ENCODE peak calls at places on chromosome 10, in ten cellular contexts. One of them, this sample, is unnamed.

GRCh38 chr10:121484401-121484800 is 113.8 kb downstream of the FGFR2 start:
- DNase-seq in upper lobe of left lung: no peak
- DNase-seq in tibial nerve: no peak
- DNase-seq in uterus: no peak
- DNase-seq in IMR-90: no peak
- DNase-seq in A549: no peak
- DNase-seq in right lobe of liver: no peak
- DNase-seq in HCT116: no peak
- DNase-seq in adrenal gland: no peak
- DNase-seq in transverse colon: no peak
- DNase-seq in this sample: no peak

GRCh38 chr10:72875250-72876055 is 18.1 kb upstream of the OIT3 start:
- DNase-seq in upper lobe of left lung: no peak
- DNase-seq in tibial nerve: no peak
- DNase-seq in uterus: no peak
- DNase-seq in IMR-90: peak; percentile 43
- DNase-seq in A549: peak; percentile 49
- DNase-seq in right lobe of liver: no peak
- DNase-seq in HCT116: peak; percentile 12
- DNase-seq in adrenal gland: no peak
- DNase-seq in transverse colon: no peak
- DNase-seq in this sample: no peak

GRCh38 chr10:125816548-125816947 is 6.5 kb downstream of the UROS start:
- DNase-seq in upper lobe of left lung: no peak
- DNase-seq in tibial nerve: no peak
- DNase-seq in uterus: no peak
- DNase-seq in IMR-90: no peak
- DNase-seq in A549: no peak
- DNase-seq in right lobe of liver: no peak
- DNase-seq in HCT116: no peak
- DNase-seq in adrenal gland: no peak
- DNase-seq in transverse colon: no peak
- DNase-seq in this sample: no peak

GRCh38 chr10:80520661-80521488 is 16.8 kb upstream of the SH2D4B start:
- DNase-seq in upper lobe of left lung: no peak
- DNase-seq in tibial nerve: no peak
- DNase-seq in uterus: no peak
- DNase-seq in IMR-90: no peak
- DNase-seq in A549: no peak
- DNase-seq in right lobe of liver: peak; percentile 42
- DNase-seq in HCT116: no peak
- DNase-seq in adrenal gland: no peak
- DNase-seq in transverse colon: no peak
- DNase-seq in this sample: no peak

GRCh38 chr10:69843923-69844322 is 42.2 kb downstream of the COL13A1 start:
- DNase-seq in upper lobe of left lung: no peak
- DNase-seq in tibial nerve: no peak
- DNase-seq in uterus: no peak
- DNase-seq in IMR-90: no peak
- DNase-seq in A549: no peak
- DNase-seq in right lobe of liver: no peak
- DNase-seq in HCT116: no peak
- DNase-seq in adrenal gland: no peak
- DNase-seq in transverse colon: no peak
- DNase-seq in this sample: no peak

GRCh38 chr10:19815478-19816419 is 483 bp upstream of the PLXDC2 start:
- DNase-seq in upper lobe of left lung: peak; percentile 91
- DNase-seq in tibial nerve: peak; percentile 40
- DNase-seq in uterus: peak; percentile 86
- DNase-seq in IMR-90: peak; percentile 56
- DNase-seq in A549: peak; percentile 13
- DNase-seq in right lobe of liver: peak; percentile 70
- DNase-seq in HCT116: no peak
- DNase-seq in adrenal gland: peak; percentile 90
- DNase-seq in transverse colon: peak; percentile 78
- DNase-seq in this sample: no peak

GRCh38 chr10:63166742-63167258 is 33.7 kb downstream of the NRBF2 start:
- DNase-seq in upper lobe of left lung: no peak
- DNase-seq in tibial nerve: no peak
- DNase-seq in uterus: peak; percentile 46
- DNase-seq in IMR-90: peak; percentile 85
- DNase-seq in A549: peak; percentile 84
- DNase-seq in right lobe of liver: no peak
- DNase-seq in HCT116: peak; percentile 64
- DNase-seq in adrenal gland: no peak
- DNase-seq in transverse colon: no peak
- DNase-seq in this sample: no peak

GRCh38 chr10:46091080-46091833 is 45.2 kb upstream of the MSMB start:
- DNase-seq in upper lobe of left lung: peak; percentile 31
- DNase-seq in tibial nerve: no peak
- DNase-seq in uterus: no peak
- DNase-seq in IMR-90: no peak
- DNase-seq in A549: no peak
- DNase-seq in right lobe of liver: no peak
- DNase-seq in HCT116: no peak
- DNase-seq in adrenal gland: no peak
- DNase-seq in transverse colon: no peak
- DNase-seq in this sample: no peak

GRCh38 chr10:70783056-70783684 is 2.0 kb downstream of the TBATA start:
- DNase-seq in upper lobe of left lung: no peak
- DNase-seq in tibial nerve: no peak
- DNase-seq in uterus: no peak
- DNase-seq in IMR-90: no peak
- DNase-seq in A549: no peak
- DNase-seq in right lobe of liver: no peak
- DNase-seq in HCT116: no peak
- DNase-seq in adrenal gland: no peak
- DNase-seq in transverse colon: no peak
- DNase-seq in this sample: no peak

GRCh38 chr10:47278152-47278473 is 21.9 kb upstream of the GDF10 start:
- DNase-seq in upper lobe of left lung: peak; percentile 62
- DNase-seq in tibial nerve: no peak
- DNase-seq in uterus: no peak
- DNase-seq in IMR-90: no peak
- DNase-seq in A549: no peak
- DNase-seq in right lobe of liver: no peak
- DNase-seq in HCT116: no peak
- DNase-seq in adrenal gland: no peak
- DNase-seq in transverse colon: peak; percentile 54
- DNase-seq in this sample: no peak

GRCh38 chr10:78327778-78328591 is 294.3 kb downstream of the RPS24 start:
- DNase-seq in upper lobe of left lung: no peak
- DNase-seq in tibial nerve: no peak
- DNase-seq in uterus: no peak
- DNase-seq in IMR-90: no peak
- DNase-seq in A549: no peak
- DNase-seq in right lobe of liver: no peak
- DNase-seq in HCT116: no peak
- DNase-seq in adrenal gland: no peak
- DNase-seq in transverse colon: no peak
- DNase-seq in this sample: no peak

GRCh38 chr10:47206449-47207279 is 93.3 kb upstream of the GDF10 start:
- DNase-seq in upper lobe of left lung: no peak
- DNase-seq in tibial nerve: no peak
- DNase-seq in uterus: no peak
- DNase-seq in IMR-90: no peak
- DNase-seq in A549: no peak
- DNase-seq in right lobe of liver: no peak
- DNase-seq in HCT116: no peak
- DNase-seq in adrenal gland: no peak
- DNase-seq in transverse colon: no peak
- DNase-seq in this sample: no peak

GRCh38 chr10:123800299-123800698 is 91.3 kb downstream of the CPXM2 start:
- DNase-seq in upper lobe of left lung: no peak
- DNase-seq in tibial nerve: no peak
- DNase-seq in uterus: no peak
- DNase-seq in IMR-90: no peak
- DNase-seq in A549: no peak
- DNase-seq in right lobe of liver: no peak
- DNase-seq in HCT116: no peak
- DNase-seq in adrenal gland: no peak
- DNase-seq in transverse colon: no peak
- DNase-seq in this sample: no peak

GRCh38 chr10:73644015-73644743 is 2.9 kb upstream of the MYOZ1 start:
- DNase-seq in upper lobe of left lung: no peak
- DNase-seq in tibial nerve: no peak
- DNase-seq in uterus: peak; percentile 67
- DNase-seq in IMR-90: peak; percentile 73
- DNase-seq in A549: peak; percentile 71
- DNase-seq in right lobe of liver: no peak
- DNase-seq in HCT116: peak; percentile 58
- DNase-seq in adrenal gland: peak; percentile 62
- DNase-seq in transverse colon: peak; percentile 64
- DNase-seq in this sample: no peak

GRCh38 chr10:86670290-86670811 is 2.0 kb downstream of the LDB3 start:
- DNase-seq in upper lobe of left lung: no peak
- DNase-seq in tibial nerve: no peak
- DNase-seq in uterus: no peak
- DNase-seq in IMR-90: no peak
- DNase-seq in A549: no peak
- DNase-seq in right lobe of liver: no peak
- DNase-seq in HCT116: no peak
- DNase-seq in adrenal gland: no peak
- DNase-seq in transverse colon: no peak
- DNase-seq in this sample: no peak
- H3K4me3 ChIP-seq in upper lobe of left lung: no peak overlapping the region
- H3K4me3 ChIP-seq in tibial nerve: no peak overlapping the region
- H3K4me3 ChIP-seq in uterus: no peak overlapping the region
- H3K4me3 ChIP-seq in IMR-90: no peak overlapping the region
- H3K4me3 ChIP-seq in A549: no peak overlapping the region
- H3K4me3 ChIP-seq in right lobe of liver: no peak overlapping the region
- H3K4me3 ChIP-seq in HCT116: no peak overlapping the region
- H3K4me3 ChIP-seq in adrenal gland: no peak overlapping the region
- H3K4me3 ChIP-seq in transverse colon: peak overlapping the region; percentile 22
- H3K4me3 ChIP-seq in this sample: peak overlapping the region; percentile 37

GRCh38 chr10:97445722-97446639 is at the start of the genes EXOSC1 and ZDHHC16:
- DNase-seq in upper lobe of left lung: peak; percentile 94
- DNase-seq in tibial nerve: peak; percentile 79
- DNase-seq in uterus: peak; percentile 91
- DNase-seq in IMR-90: peak; percentile 97
- DNase-seq in A549: peak; percentile 96
- DNase-seq in right lobe of liver: peak; percentile 94
- DNase-seq in HCT116: peak; percentile 89
- DNase-seq in adrenal gland: peak; percentile 93
- DNase-seq in transverse colon: peak; percentile 93
- DNase-seq in this sample: peak; percentile 55
- TF ChIP-seq POLR2A in upper lobe of left lung: peak; percentile 79
- TF ChIP-seq POLR2A in tibial nerve: peak; percentile 19
- TF ChIP-seq POLR2A in uterus: peak; percentile 34
- TF ChIP-seq POLR2A in IMR-90: peak; percentile 74
- TF ChIP-seq POLR2A in A549: peak; percentile 80
- TF ChIP-seq POLR2A in right lobe of liver: peak; percentile 50
- TF ChIP-seq POLR2A in HCT116: peak; percentile 87
- TF ChIP-seq POLR2A in adrenal gland: peak; percentile 65
- TF ChIP-seq POLR2A in transverse colon: peak; percentile 72
- TF ChIP-seq POLR2A in this sample: peak; percentile 56

GRCh38 chr10:29482591-29483421 is 152.0 kb downstream of the SVIL start:
- DNase-seq in upper lobe of left lung: no peak
- DNase-seq in tibial nerve: no peak
- DNase-seq in uterus: no peak
- DNase-seq in IMR-90: peak; percentile 76
- DNase-seq in A549: no peak
- DNase-seq in right lobe of liver: no peak
- DNase-seq in HCT116: no peak
- DNase-seq in adrenal gland: peak; percentile 66
- DNase-seq in transverse colon: no peak
- DNase-seq in this sample: no peak
- H3K4me1 ChIP-seq in upper lobe of left lung: no peaks in the 10 kb centered on the region
- H3K4me1 ChIP-seq in tibial nerve: peaks cover 48% of the 10 kb centered on the region
- H3K4me1 ChIP-seq in uterus: no peaks in the 10 kb centered on the region
- H3K4me1 ChIP-seq in IMR-90: peaks cover 7% of the 10 kb centered on the region
- H3K4me1 ChIP-seq in A549: no peaks in the 10 kb centered on the region
- H3K4me1 ChIP-seq in right lobe of liver: peaks cover 6% of the 10 kb centered on the region
- H3K4me1 ChIP-seq in HCT116: no peaks in the 10 kb centered on the region
- H3K4me1 ChIP-seq in adrenal gland: peaks cover 11% of the 10 kb centered on the region
- H3K4me1 ChIP-seq in transverse colon: peaks cover 12% of the 10 kb centered on the region
- H3K4me1 ChIP-seq in this sample: peaks cover 26% of the 10 kb centered on the region

GRCh38 chr10:60734226-60734625 is 44.1 kb upstream of the CDK1 start:
- DNase-seq in upper lobe of left lung: no peak
- DNase-seq in tibial nerve: no peak
- DNase-seq in uterus: no peak
- DNase-seq in IMR-90: no peak
- DNase-seq in A549: no peak
- DNase-seq in right lobe of liver: no peak
- DNase-seq in HCT116: no peak
- DNase-seq in adrenal gland: no peak
- DNase-seq in transverse colon: no peak
- DNase-seq in this sample: no peak

GRCh38 chr10:60732240-60733188 is 45.8 kb upstream of the CDK1 start:
- DNase-seq in upper lobe of left lung: no peak
- DNase-seq in tibial nerve: no peak
- DNase-seq in uterus: no peak
- DNase-seq in IMR-90: no peak
- DNase-seq in A549: no peak
- DNase-seq in right lobe of liver: no peak
- DNase-seq in HCT116: no peak
- DNase-seq in adrenal gland: no peak
- DNase-seq in transverse colon: peak; percentile 51
- DNase-seq in this sample: no peak

GRCh38 chr10:60735244-60735643 is 43.0 kb upstream of the CDK1 start:
- DNase-seq in upper lobe of left lung: no peak
- DNase-seq in tibial nerve: no peak
- DNase-seq in uterus: no peak
- DNase-seq in IMR-90: no peak
- DNase-seq in A549: no peak
- DNase-seq in right lobe of liver: no peak
- DNase-seq in HCT116: no peak
- DNase-seq in adrenal gland: no peak
- DNase-seq in transverse colon: peak; percentile 56
- DNase-seq in this sample: no peak

GRCh38 chr10:60733826-60734225 is 44.5 kb upstream of the CDK1 start:
- DNase-seq in upper lobe of left lung: no peak
- DNase-seq in tibial nerve: no peak
- DNase-seq in uterus: no peak
- DNase-seq in IMR-90: no peak
- DNase-seq in A549: no peak
- DNase-seq in right lobe of liver: no peak
- DNase-seq in HCT116: no peak
- DNase-seq in adrenal gland: no peak
- DNase-seq in transverse colon: no peak
- DNase-seq in this sample: no peak

DNA sequence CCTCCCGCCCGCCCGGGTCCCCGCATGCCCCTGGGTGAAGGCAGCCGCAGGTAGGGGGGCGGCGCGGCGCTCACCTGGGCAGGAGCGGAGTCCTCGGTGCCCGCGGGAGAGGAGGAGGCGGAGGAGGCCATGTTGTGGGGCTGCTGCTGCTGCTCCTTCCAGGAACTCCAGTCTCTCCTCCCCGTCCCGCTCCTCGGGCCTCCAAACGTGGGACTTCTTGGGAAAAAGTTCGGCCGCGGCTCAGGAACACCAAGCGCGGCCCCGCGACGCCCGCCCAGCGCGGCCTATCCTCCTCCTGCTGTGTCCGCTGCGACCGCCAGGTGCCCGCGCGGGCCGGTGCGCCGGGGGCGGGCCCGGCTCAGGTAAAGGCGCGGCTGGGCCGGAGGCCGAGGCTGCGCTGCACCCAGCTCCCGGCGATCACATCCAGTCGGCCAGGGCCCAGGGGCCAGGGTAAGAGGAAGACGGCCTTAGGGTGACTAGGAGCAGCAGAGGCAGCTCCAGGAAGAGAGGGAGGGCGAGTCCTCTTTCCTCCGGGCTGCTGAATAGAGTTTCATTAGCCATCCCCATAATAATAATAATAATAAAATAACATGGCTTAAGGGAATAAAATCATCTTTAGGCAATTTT is 45.0 kb upstream of the CDK1 start:
- DNase-seq in upper lobe of left lung: peak; percentile 93
- DNase-seq in tibial nerve: no peak
- DNase-seq in uterus: no peak
- DNase-seq in IMR-90: no peak
- DNase-seq in A549: peak; percentile 45
- DNase-seq in right lobe of liver: peak; percentile 50
- DNase-seq in HCT116: peak; percentile 39
- DNase-seq in adrenal gland: peak; percentile 21
- DNase-seq in transverse colon: peak; percentile 78
- DNase-seq in this sample: no peak
- H3K4me3 ChIP-seq in upper lobe of left lung: peak overlapping the region; percentile 38
- H3K4me3 ChIP-seq in tibial nerve: peak overlapping the region; percentile 79
- H3K4me3 ChIP-seq in uterus: peak overlapping the region; percentile 53
- H3K4me3 ChIP-seq in IMR-90: peak overlapping the region; percentile 9
- H3K4me3 ChIP-seq in A549: peak overlapping the region; percentile 80
- H3K4me3 ChIP-seq in right lobe of liver: peak overlapping the region; percentile 56
- H3K4me3 ChIP-seq in HCT116: peak overlapping the region; percentile 58
- H3K4me3 ChIP-seq in adrenal gland: peak overlapping the region; percentile 60
- H3K4me3 ChIP-seq in transverse colon: peak overlapping the region; percentile 92
- H3K4me3 ChIP-seq in this sample: peak overlapping the region; percentile 56